ENCODE peak calls at places on chromosomes 16 and 17, in nine cellular contexts. Q is NCI-H345, T is lung microvascular endothelial cell, R is tibial artery, I is HCEC 1CT, Y is T-cell, S is left colon, M is left ventricle myocardium superior, U is GF-D8. P is an unnamed sample.
A peak's percentile ranks its signal among the peaks of the same experiment; 100 is the strongest.

GRCh38 chr17:34703533-34703932 is 124.2 kb downstream of the TMEM132E start:
- DNase-seq in R (no peak), M (peak; percentile 46), Y (no peak), U (no peak), S (peak; percentile 57), Q (no peak), I (no peak), T (peak; percentile 61), P (peak; percentile 71)

GRCh38 chr17:47999612-48000011 is 28.7 kb downstream of the CDK5RAP3 start:
- DNase-seq in Y (no peak), S (no peak), T (peak; percentile 61), R (no peak), I (peak; percentile 20), M (no peak), U (no peak), Q (no peak), P (peak; percentile 49)

GRCh38 chr16:55189179-55189578 is 134.8 kb upstream of the IRX6 start:
- DNase-seq in R (no peak), Y (no peak), S (no peak), Q (no peak), M (no peak), U (no peak), I (no peak), T (no peak), P (no peak)

GRCh38 chr17:520447-521167 is 168.0 kb upstream of the RPH3AL start:
- DNase-seq in T (peak; percentile 78), I (no peak), R (no peak), Y (no peak), Q (no peak), U (no peak), S (no peak), M (no peak), P (peak; percentile 27)

GRCh38 chr17:32777436-32777835 is 99.5 kb downstream of the MYO1D start:
- DNase-seq in Q (no peak), U (no peak), M (no peak), R (no peak), I (peak; percentile 67), S (no peak), Y (no peak), T (no peak), P (no peak)

GRCh38 chr17:83006515-83007455 is 72.6 kb upstream of the METRNL start:
- DNase-seq in T (no peak), I (no peak), U (no peak), S (no peak), Q (no peak), R (no peak), M (no peak), Y (no peak), P (no peak)

GRCh38 chr17:50165867-50166517 is at the start of gene SGCA:
- DNase-seq in I (no peak), S (no peak), U (no peak), Y (no peak), R (no peak), T (no peak), Q (no peak), M (peak; percentile 76), P (no peak)

GRCh38 chr16:12089492-12090161 is 113.1 kb downstream of the SNX29 start:
- DNase-seq in M (peak; percentile 52), Q (no peak), T (peak; percentile 82), I (no peak), Y (peak; percentile 29), U (no peak), R (peak; percentile 33), S (peak; percentile 41), P (peak; percentile 62)

GRCh38 chr16:19765860-19766553 is 47.9 kb downstream of the IQCK start:
- DNase-seq in U (no peak), M (peak; percentile 74), Q (no peak), R (peak; percentile 70), S (peak; percentile 31), T (peak; percentile 69), I (no peak), Y (no peak), P (no peak)

GRCh38 chr17:64009571-64010402 is 10.6 kb downstream of the ICAM2 start:
- DNase-seq in M (no peak), U (no peak), Q (no peak), R (no peak), I (peak; percentile 70), S (no peak), T (peak; percentile 54), Y (no peak), P (no peak)

GRCh38 chr16:50114357-50115129 is 38.6 kb upstream of the TENT4B start:
- DNase-seq in M (no peak), I (no peak), Y (no peak), Q (no peak), T (no peak), R (no peak), U (no peak), S (no peak), P (no peak)

GRCh38 chr16:27112093-27112811 is 45.5 kb downstream of the C16orf82 start:
- DNase-seq in T (no peak), R (no peak), U (no peak), S (no peak), M (no peak), Q (no peak), I (no peak), Y (no peak), P (no peak)

GRCh38 chr16:4410335-4411075 is 5.9 kb downstream of the CORO7 start:
- DNase-seq in M (no peak), U (no peak), S (peak; percentile 52), R (no peak), Q (peak; percentile 73), I (peak; percentile 96), Y (no peak), T (peak; percentile 80), P (no peak)

GRCh38 chr16:87874639-87875472 is 5.5 kb upstream of the SLC7A5 start:
- DNase-seq in S (no peak), Y (no peak), T (no peak), U (no peak), Q (no peak), R (no peak), I (no peak), M (no peak), P (no peak)

GRCh38 chr17:28334176-28334575 is 1.1 kb downstream of the IFT20 start:
- DNase-seq in Q (no peak), M (no peak), U (peak; percentile 17), Y (no peak), S (no peak), I (no peak), R (no peak), T (peak; percentile 54), P (no peak)

GRCh38 chr17:75152971-75153853 is 1.1 kb downstream of the JPT1 start:
- DNase-seq in S (peak; percentile 72), T (peak; percentile 44), Y (no peak), Q (peak; percentile 36), R (no peak), I (peak; percentile 35), U (peak; percentile 1), M (no peak), P (peak; percentile 63)

P was measured in NB4.